ENCODE peak calls at places on chromosome 19, in five cellular contexts. A is tibial nerve, E is A549, U is transverse colon, L is suprapubic skin. X is an unnamed sample.

GRCh38 chr19:46716672-46717033 is 261 bp downstream of the PRKD2 start:
- DNase-seq in A (no peak), E (no peak), U (no peak), L (no peak), X (no peak)

GRCh38 chr19:33377586-33378475 is 4.3 kb downstream of the CEBPG start:
- DNase-seq in A (no peak), E (no peak), U (no peak), L (peak; percentile 59), X (peak; percentile 5)

GRCh38 chr19:14089662-14090508 is 666 bp downstream of the SAMD1 start:
- DNase-seq in A (peak; percentile 17), E (peak; percentile 69), U (peak; percentile 63), L (peak; percentile 75), X (no peak)

GRCh38 chr19:3809881-3810707 is 23.9 kb upstream of the MATK start:
- DNase-seq in A (no peak), E (no peak), U (no peak), L (no peak), X (no peak)

GRCh38 chr19:29105629-29106352 is 107.2 kb downstream of the UQCRFS1 start:
- DNase-seq in A (no peak), E (no peak), U (no peak), L (no peak), X (no peak)

GRCh38 chr19:6564393-6564792 is 26.6 kb downstream of the CD70 start:
- DNase-seq in A (no peak), E (peak; percentile 33), U (no peak), L (no peak), X (no peak)

GRCh38 chr19:33177417-33177976 is 16.6 kb upstream of the LRP3 start:
- DNase-seq in A (no peak), E (peak; percentile 88), U (no peak), L (peak; percentile 89), X (no peak)

GRCh38 chr19:10961073-10961762 is 388 bp downstream of the SMARCA4 start:
- DNase-seq in A (peak; percentile 23), E (no peak), U (peak; percentile 30), L (no peak), X (peak; percentile 56)

GRCh38 chr19:44728178-44728577 is 20.3 kb upstream of the BCL3 start:
- DNase-seq in A (no peak), E (no peak), U (no peak), L (no peak), X (no peak)

GRCh38 chr19:38658462-38659306 is 11.2 kb downstream of the ACTN4 start:
- DNase-seq in A (no peak), E (peak; percentile 99), U (peak; percentile 56), L (no peak), X (no peak)

GRCh38 chr19:2815923-2816322 is 3.7 kb upstream of the ZNF554 start:
- DNase-seq in A (no peak), E (no peak), U (no peak), L (no peak), X (peak; percentile 64)

GRCh38 chr19:16889883-16890460 is 1.2 kb downstream of the F2RL3 start:
- DNase-seq in A (no peak), E (no peak), U (no peak), L (no peak), X (no peak)

GRCh38 chr19:50921391-50922315 is 10.5 kb upstream of the KLK4 start:
- DNase-seq in A (peak; percentile 31), E (peak; percentile 31), U (no peak), L (no peak), X (no peak)

GRCh38 chr19:8321067-8321759 is at the start of the genes NDUFA7 and RPS28:
- DNase-seq in A (peak; percentile 97), E (peak; percentile 92), U (peak; percentile 98), L (peak; percentile 98), X (peak; percentile 95)
- TF ChIP-seq EP300 in A (peak; percentile 91), E (no peak), U (no peak), L (no peak), X (no peak)

GRCh38 chr19:40982594-40983101 is 8.4 kb upstream of the CYP2B6 start:
- DNase-seq in A (no peak), E (no peak), U (no peak), L (no peak), X (no peak)
- TF ChIP-seq EP300 in A (no peak), E (no peak), U (no peak), L (no peak), X (no peak)

DNA sequence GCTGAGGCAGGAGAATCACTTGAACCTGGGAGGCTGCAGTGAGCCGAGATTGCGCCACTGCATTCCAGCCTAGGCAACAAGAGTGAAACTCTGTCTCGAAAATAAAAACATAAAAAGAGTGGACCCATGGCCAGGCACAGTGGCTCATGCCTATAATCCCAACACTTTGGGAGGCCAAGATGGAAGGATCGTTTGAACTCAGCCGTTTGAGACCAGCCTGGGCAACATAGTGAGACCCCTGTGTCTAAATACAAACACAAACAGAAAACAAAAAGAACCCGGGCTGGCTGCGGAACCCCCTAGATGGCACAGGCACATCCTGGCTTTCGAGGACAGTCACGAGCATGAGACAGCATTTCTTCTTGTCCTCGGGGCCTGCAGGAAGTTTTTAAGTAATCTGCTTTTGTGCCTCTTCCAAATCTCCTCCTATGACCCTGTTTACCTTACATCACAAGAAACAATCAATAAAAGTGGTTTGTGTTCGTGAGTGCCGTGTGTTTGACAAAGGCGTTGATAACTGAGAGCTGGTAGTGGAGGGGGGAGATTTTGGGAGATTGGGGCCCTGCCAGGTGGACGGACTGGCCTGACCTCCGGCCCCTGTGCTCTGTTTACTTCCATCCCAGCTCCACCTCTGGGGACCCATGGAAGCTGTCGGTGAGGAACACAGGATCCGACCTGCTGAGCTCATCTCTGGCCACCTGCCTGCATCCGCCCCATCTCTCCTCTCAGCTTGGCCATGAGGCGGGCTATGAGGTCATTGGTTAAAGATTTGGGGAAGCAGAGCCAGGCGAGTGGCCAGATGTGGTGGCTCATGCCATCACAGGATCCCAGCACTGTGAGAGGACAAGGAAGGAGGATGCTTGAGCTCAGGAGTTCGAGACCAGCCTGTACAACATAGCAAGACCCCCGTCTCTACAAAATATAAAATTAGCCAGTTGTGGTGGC is 5.9 kb upstream of the GDF15 start:
- DNase-seq in A (peak; percentile 96), E (peak; percentile 99), U (peak; percentile 89), L (peak; percentile 96), X (no peak)
- TF ChIP-seq EP300 in A (peak; percentile 42), E (peak; percentile 96), U (no peak), L (no peak), X (no peak)

GRCh38 chr19:37077929-37078716 is at the start of gene ZNF420:
- DNase-seq in A (peak; percentile 88), E (peak; percentile 95), U (peak; percentile 94), L (peak; percentile 95), X (peak; percentile 96)
- TF ChIP-seq EP300 in A (peak; percentile 12), E (no peak), U (no peak), L (no peak), X (no peak)

GRCh38 chr19:40567750-40568494 is 8.8 kb upstream of the SHKBP1 start:
- DNase-seq in A (no peak), E (no peak), U (no peak), L (no peak), X (peak; percentile 85)

GRCh38 chr19:40571831-40572495 is 4.7 kb upstream of the SHKBP1 start:
- DNase-seq in A (no peak), E (no peak), U (no peak), L (no peak), X (no peak)

GRCh38 chr19:40570313-40571004 is 6.2 kb upstream of the SHKBP1 start:
- DNase-seq in A (peak; percentile 97), E (peak; percentile 100), U (peak; percentile 100), L (peak; percentile 99), X (peak; percentile 99)

GRCh38 chr19:40567040-40567749 is 9.5 kb upstream of the SHKBP1 start:
- DNase-seq in A (no peak), E (peak; percentile 48), U (no peak), L (no peak), X (no peak)

DNA sequence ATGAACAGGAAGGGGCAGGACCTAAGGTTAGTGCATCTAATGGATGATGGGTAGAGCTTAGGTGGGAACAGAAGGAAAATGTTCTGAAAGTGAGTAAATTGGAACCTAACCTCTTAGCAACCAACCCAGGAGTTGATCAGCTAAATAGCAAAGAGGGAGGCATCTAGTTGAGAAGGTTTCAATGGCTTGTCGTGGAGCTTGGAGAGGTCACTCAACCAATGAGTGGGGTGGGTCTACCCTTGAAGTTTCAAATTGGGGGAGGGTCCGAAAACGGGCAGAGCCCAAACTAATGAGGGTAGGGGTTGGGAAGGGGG is 5.7 kb upstream of the SHKBP1 start:
- DNase-seq in A (no peak), E (no peak), U (no peak), L (no peak), X (no peak)
- TF ChIP-seq EP300 in A (no peak), E (no peak), U (no peak), L (no peak), X (no peak)

X was measured in upper lobe of left lung.